ENCODE peak calls at places on chromosomes 4 and X, in six cellular contexts. I is hippocampal formation; V is head of caudate nucleus; Y is osteocyte; X is CD8-positive, alpha-beta memory T cell; N is T-helper 17 cell. T is an unnamed sample.

GRCh38 chrX:108447303-108447702 is 7.7 kb downstream of the COL4A5 start:
- DNase-seq in I (no peak), V (no peak), Y (no peak), X (no peak), N (no peak), T (no peak)

GRCh38 chrX:68083510-68083909 is 349.8 kb downstream of the OPHN1 start:
- DNase-seq in I (no peak), V (no peak), Y (no peak), X (no peak), N (no peak), T (no peak)

GRCh38 chr4:182843813-182844325 is 73.3 kb downstream of the DCTD start:
- DNase-seq in I (no peak), V (no peak), Y (no peak), X (no peak), N (no peak), T (no peak)

GRCh38 chr4:186485621-186486062 is 69.7 kb downstream of the MTNR1A start:
- DNase-seq in I (peak), V (no peak), Y (no peak), X (no peak), N (no peak), T (no peak)

GRCh38 chr4:12583286-12583685 is 900.9 kb downstream of the RAB28 start:
- DNase-seq in I (no peak), V (no peak), Y (no peak), X (no peak), N (no peak), T (no peak)

GRCh38 chrX:40694833-40695232 is 40.5 kb downstream of the MED14 start:
- DNase-seq in I (no peak), V (no peak), Y (no peak), X (no peak), N (no peak), T (no peak)

GRCh38 chrX:20620301-20620700 is 353.6 kb upstream of the RPS6KA3 start:
- DNase-seq in I (no peak), V (no peak), Y (no peak), X (no peak), N (no peak), T (no peak)

GRCh38 chr4:161581262-161581661 is 582.5 kb downstream of the FSTL5 start:
- DNase-seq in I (no peak), V (no peak), Y (no peak), X (no peak), N (no peak), T (no peak)

GRCh38 chrX:130995351-130995967 is 62.7 kb upstream of the ARHGAP36 start:
- DNase-seq in I (no peak), V (no peak), Y (no peak), X (no peak), N (no peak), T (no peak)

GRCh38 chr4:187393546-187394344 is 601.8 kb upstream of the ZFP42 start:
- DNase-seq in I (no peak), V (no peak), Y (no peak), X (no peak), N (no peak), T (no peak)

GRCh38 chrX:118675966-118676349 is 51.4 kb upstream of the IL13RA1 start:
- DNase-seq in I (no peak), V (no peak), Y (no peak), X (no peak), N (no peak), T (no peak)

GRCh38 chr4:79025170-79025569 is 85.9 kb upstream of the PAQR3 start:
- DNase-seq in I (no peak), V (no peak), Y (no peak), X (no peak), N (no peak), T (no peak)

GRCh38 chr4:20589436-20589835 is 110.8 kb upstream of the PACRGL start:
- DNase-seq in I (no peak), V (no peak), Y (no peak), X (no peak), N (no peak), T (no peak)

GRCh38 chr4:185328586-185328985 is 67.1 kb downstream of the LRP2BP start:
- DNase-seq in I (no peak), V (no peak), Y (no peak), X (no peak), N (no peak), T (no peak)

GRCh38 chrX:46574337-46574940 is 874 bp downstream of the CHST7 start:
- DNase-seq in I (no peak), V (no peak), Y (no peak), X (peak), N (peak), T (no peak)

GRCh38 chr4:20281453-20281852 is 29.7 kb downstream of the SLIT2 start:
- DNase-seq in I (no peak), V (no peak), Y (no peak), X (no peak), N (no peak), T (no peak)

GRCh38 chrX:120087289-120088017 is 10.0 kb upstream of the RHOXF2B start:
- DNase-seq in I (no peak), V (no peak), Y (no peak), X (no peak), N (no peak), T (no peak)

GRCh38 chr4:158754385-158755180 is 14.2 kb upstream of the FNIP2 start:
- DNase-seq in I (no peak), V (no peak), Y (no peak), X (no peak), N (no peak), T (no peak)

GRCh38 chr4:67198757-67199156 is 346.5 kb downstream of the CENPC start:
- DNase-seq in I (no peak), V (no peak), Y (no peak), X (no peak), N (no peak), T (peak)

GRCh38 chr4:107734120-107734519 is 14.1 kb upstream of the PAPSS1 start:
- DNase-seq in I (no peak), V (no peak), Y (no peak), X (no peak), N (no peak), T (no peak)

GRCh38 chr4:158769175-158769831 is 477 bp downstream of the FNIP2 start:
- DNase-seq in I (no peak), V (peak), Y (peak), X (peak), N (peak), T (no peak)

GRCh38 chr4:120723105-120723504 is 199.4 kb downstream of the PRDM5 start:
- DNase-seq in I (no peak), V (no peak), Y (no peak), X (no peak), N (no peak), T (no peak)

GRCh38 chr4:159268607-159269006 is 165.7 kb downstream of the RAPGEF2 start:
- DNase-seq in I (peak), V (no peak), Y (no peak), X (no peak), N (no peak), T (no peak)